ENCODE peak calls at places on chromosomes 13 and 19, in seven cellular contexts. M, V, L, P, D, B and C are unnamed samples.

GRCh38 chr13:52845766-52846566 is 2.5 kb downstream of the PCDH8 start:
- DNase-seq in B (no peak), P (no peak), M (no peak), D (no peak), V (no peak), L (no peak), C (peak)

GRCh38 chr13:95432141-95432540 is 120.4 kb upstream of the CLDN10 start:
- DNase-seq in P (no peak), M (no peak), V (no peak), D (no peak), B (no peak), L (no peak), C (no peak)

GRCh38 chr19:39867133-39867532 is 21.0 kb upstream of the FBL start:
- DNase-seq in L (no peak), D (no peak), B (no peak), V (no peak), M (no peak), P (no peak), C (no peak)

GRCh38 chr19:13172335-13173128 is 22.3 kb downstream of the IER2 start:
- DNase-seq in V (peak), B (peak), M (peak), L (no peak), P (peak), D (peak), C (peak)

GRCh38 chr13:24995225-24995804 is 100.6 kb upstream of the PABPC3 start:
- DNase-seq in B (peak), L (peak), M (no peak), V (peak), D (peak), P (peak), C (no peak)

GRCh38 chr13:39773833-39774232 is 118.4 kb downstream of the COG6 start:
- DNase-seq in D (peak), P (no peak), L (no peak), M (no peak), V (no peak), B (no peak), C (no peak)

GRCh38 chr19:13022111-13022858 is 27.0 kb downstream of the NFIX start:
- DNase-seq in D (peak), L (no peak), B (no peak), P (no peak), V (peak), M (no peak), C (peak)

GRCh38 chr13:111005808-111006494 is 91.1 kb upstream of the ANKRD10 start:
- DNase-seq in P (no peak), D (peak), M (peak), V (no peak), L (no peak), B (no peak), C (no peak)

GRCh38 chr19:41753159-41753558 is 2.2 kb upstream of the CEACAM6 start:
- DNase-seq in D (no peak), V (peak), M (no peak), L (no peak), B (peak), P (peak), C (peak)

GRCh38 chr19:53961523-53962345 is 1.0 kb upstream of the CACNG8 start:
- DNase-seq in B (no peak), P (no peak), M (no peak), L (no peak), D (no peak), V (no peak), C (no peak)

GRCh38 chr19:30064776-30065494 is 122.9 kb downstream of the URI1 start:
- DNase-seq in P (no peak), V (no peak), D (no peak), B (no peak), M (no peak), L (no peak), C (no peak)

GRCh38 chr13:32067149-32067961 is 35.8 kb downstream of the FRY start:
- DNase-seq in L (no peak), P (no peak), V (no peak), B (no peak), M (no peak), D (no peak), C (no peak)

GRCh38 chr19:294341-294818 is 3.2 kb upstream of the PLPP2 start:
- DNase-seq in L (no peak), V (no peak), D (no peak), M (no peak), B (no peak), P (no peak), C (no peak)

GRCh38 chr13:45510671-45511070 is 45.9 kb downstream of the COG3 start:
- DNase-seq in L (no peak), P (no peak), B (no peak), M (no peak), D (no peak), V (no peak), C (no peak)

GRCh38 chr19:47168065-47168464 is 37.4 kb downstream of the SAE1 start:
- DNase-seq in M (no peak), B (no peak), L (no peak), V (no peak), D (no peak), P (no peak), C (no peak)

GRCh38 chr19:32363175-32363574 is 17.8 kb downstream of the ZNF507 start:
- DNase-seq in L (no peak), V (no peak), P (no peak), B (no peak), D (no peak), M (no peak), C (no peak)

GRCh38 chr13:35855531-35856019 is 275.6 kb downstream of the DCLK1 start:
- DNase-seq in B (no peak), D (peak), M (no peak), L (no peak), P (peak), V (no peak), C (no peak)

GRCh38 chr19:55418185-55418584 is 10.6 kb upstream of the UBE2S start:
- DNase-seq in M (no peak), L (peak), D (peak), P (peak), B (peak), V (peak), C (no peak)

GRCh38 chr13:74771964-74772363 is 637.8 kb upstream of the KLF12 start:
- DNase-seq in L (peak), P (peak), D (peak), M (no peak), B (no peak), V (no peak), C (no peak)

GRCh38 chr13:102548811-102549210 is 48.0 kb upstream of the TPP2 start:
- DNase-seq in L (no peak), M (no peak), V (no peak), P (no peak), B (no peak), D (no peak), C (no peak)

GRCh38 chr19:44590245-44591059 is 22.9 kb upstream of the IGSF23 start:
- DNase-seq in V (no peak), P (no peak), D (no peak), B (no peak), L (no peak), M (no peak), C (no peak)

GRCh38 chr19:17205237-17206140 is 9.7 kb upstream of the USE1 start:
- DNase-seq in P (peak), L (no peak), D (no peak), B (peak), V (peak), M (no peak), C (peak)

GRCh38 chr13:91158015-91158390 is 189.5 kb upstream of the MIR17HG start:
- DNase-seq in P (no peak), B (no peak), M (no peak), V (no peak), L (no peak), D (no peak), C (no peak)

GRCh38 chr13:86757236-86757978 is 913.8 kb upstream of the SLITRK5 start:
- DNase-seq in M (no peak), B (no peak), P (no peak), L (no peak), D (peak), V (peak), C (no peak)

GRCh38 chr19:17026041-17026658 is 460 bp downstream of the CPAMD8 start:
- DNase-seq in M (no peak), V (no peak), P (no peak), L (no peak), D (no peak), B (no peak), C (peak)

GRCh38 chr19:37251308-37252229 is 33.6 kb downstream of the ZNF383 start:
- DNase-seq in D (peak), B (no peak), P (no peak), V (peak), M (peak), L (peak), C (peak)

GRCh38 chr19:56111601-56112312 is 9.3 kb downstream of the ZNF787 start:
- DNase-seq in B (no peak), P (no peak), D (no peak), L (no peak), V (peak), M (no peak), C (peak)